ENCODE peak calls at places on chromosomes 5 and 9, in six cellular contexts. K is uterus, X is left ventricle myocardium inferior, C is sigmoid colon, W is vagina, J is body of pancreas. D is an unnamed sample. For H3K36me3 and H3K9me3, the result is how much of the 10 kb centered on the place peaks cover.

GRCh38 chr5:160496784-160497183 is 75.1 kb downstream of the PTTG1 start:
- DNase-seq in J (no peak), W (no peak), C (no peak), K (no peak), X (no peak), D (no peak)

GRCh38 chr5:123035950-123036390 is 555 bp downstream of the PPIC start:
- DNase-seq in W (peak), X (peak), K (peak), C (peak), J (peak), D (no peak)

GRCh38 chr5:150339841-150340240 is 17.7 kb upstream of the TCOF1 start:
- DNase-seq in C (no peak), X (no peak), W (no peak), J (no peak), K (no peak), D (no peak)

GRCh38 chr9:129170229-129170628 is 7.8 kb downstream of the IER5L start:
- DNase-seq in K (no peak), X (no peak), J (no peak), W (no peak), C (no peak), D (no peak)

GRCh38 chr9:6355728-6356127 is 27.6 kb downstream of the TPD52L3 start:
- DNase-seq in X (no peak), C (no peak), K (no peak), J (no peak), W (no peak), D (no peak)

GRCh38 chr5:177128551-177128976 is 5.0 kb upstream of the NSD1 start:
- DNase-seq in J (no peak), C (peak), X (no peak), K (no peak), W (no peak), D (no peak)

GRCh38 chr5:139488269-139488668 is 5.7 kb upstream of the STING1 start:
- DNase-seq in C (peak), K (no peak), X (peak), J (no peak), W (no peak), D (peak)

GRCh38 chr5:98173334-98173733 is 600.1 kb upstream of the RGMB start:
- DNase-seq in J (no peak), C (no peak), K (no peak), X (no peak), W (no peak), D (no peak)

GRCh38 chr5:67693956-67694564 is 497.5 kb upstream of the CD180 start:
- DNase-seq in X (peak), J (peak), W (peak), K (peak), C (peak), D (peak)

DNA sequence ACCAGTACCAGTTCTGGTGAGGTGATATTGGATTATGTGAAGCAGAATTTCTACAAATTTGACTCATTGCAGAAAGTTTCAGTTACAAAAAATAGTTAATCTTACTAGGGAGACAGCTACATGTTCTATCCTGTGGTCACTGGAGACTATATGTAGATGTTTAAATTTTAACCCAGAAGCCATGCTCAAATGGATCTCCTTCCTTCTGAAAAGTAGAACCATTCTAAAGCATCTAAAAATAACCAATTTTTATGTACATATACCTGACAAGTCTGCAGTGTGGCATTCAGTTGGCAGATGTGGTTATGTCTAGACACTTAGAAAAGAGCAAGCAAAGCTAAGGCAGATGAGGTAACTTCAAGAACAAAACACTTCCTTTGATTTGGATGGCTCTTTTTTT is 65.5 kb upstream of the POU4F3 start:
- DNase-seq in J (no peak), K (no peak), C (no peak), X (no peak), W (no peak), D (no peak)
- TF ChIP-seq CTCF in J (no peak), K (no peak), C (no peak), X (no peak), W (no peak), D (no peak)

GRCh38 chr9:110936252-110936651 is 102.0 kb downstream of the LPAR1 start:
- DNase-seq in X (no peak), W (no peak), C (no peak), K (no peak), J (no peak), D (no peak)
- H3K36me3 ChIP-seq in X (under half), W (under half), C (under half), K (under half), J (under half), D (under half)

GRCh38 chr5:178983728-178984127 is 11.4 kb downstream of the GRM6 start:
- DNase-seq in J (no peak), C (no peak), K (no peak), X (no peak), W (no peak), D (no peak)
- H3K9me3 ChIP-seq in J (under half), C (under half), K (half or more), X (half or more), W (under half), D (under half)

GRCh38 chr9:121618504-121618903 is 32.9 kb upstream of the DAB2IP start:
- DNase-seq in J (no peak), W (no peak), X (no peak), C (no peak), K (no peak), D (no peak)

GRCh38 chr9:121619566-121619965 is 31.9 kb upstream of the DAB2IP start:
- DNase-seq in W (no peak), J (no peak), X (no peak), K (no peak), C (no peak), D (no peak)

GRCh38 chr9:121622842-121623203 is 28.6 kb upstream of the DAB2IP start:
- DNase-seq in X (no peak), W (no peak), J (peak), C (no peak), K (no peak), D (no peak)

GRCh38 chr9:121619989-121620673 is 31.3 kb upstream of the DAB2IP start:
- DNase-seq in K (no peak), W (no peak), J (no peak), C (no peak), X (peak), D (peak)

DNA sequence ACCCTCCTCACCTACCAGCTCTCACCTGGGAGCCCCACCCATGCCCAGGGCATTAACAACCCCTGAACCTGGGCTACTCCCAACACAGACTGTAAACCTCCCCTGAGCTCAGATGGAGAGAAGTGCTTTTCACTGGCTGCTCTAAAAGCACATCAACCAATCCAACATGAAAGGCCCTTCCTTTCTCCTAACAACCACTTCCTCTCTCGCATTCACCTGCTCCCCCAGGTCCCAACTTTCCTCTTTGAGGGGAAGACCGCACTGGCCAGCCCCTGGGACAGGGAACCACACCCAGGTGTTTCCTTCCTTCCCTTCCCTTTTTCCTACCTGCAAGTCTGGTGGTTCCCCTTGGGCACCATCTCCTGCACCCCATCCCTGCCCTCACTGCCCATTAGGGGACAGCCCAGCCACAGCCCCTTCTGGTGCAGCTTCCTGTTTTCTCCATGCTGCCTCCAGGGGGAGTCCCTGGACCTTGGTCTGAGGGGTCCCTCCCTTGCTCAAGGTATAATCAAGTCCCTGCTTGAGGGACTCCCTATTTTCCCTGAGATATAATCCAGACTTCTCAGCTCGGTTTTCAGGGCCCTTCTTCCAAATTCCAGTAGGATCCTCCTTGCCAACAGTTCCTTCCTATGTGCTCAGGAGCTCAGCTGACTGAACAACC is 30.5 kb upstream of the DAB2IP start:
- DNase-seq in J (no peak), W (no peak), K (no peak), X (no peak), C (no peak), D (no peak)
- TF ChIP-seq CTCF in J (peak), W (no peak), K (peak), X (peak), C (peak), D (peak)

DNA sequence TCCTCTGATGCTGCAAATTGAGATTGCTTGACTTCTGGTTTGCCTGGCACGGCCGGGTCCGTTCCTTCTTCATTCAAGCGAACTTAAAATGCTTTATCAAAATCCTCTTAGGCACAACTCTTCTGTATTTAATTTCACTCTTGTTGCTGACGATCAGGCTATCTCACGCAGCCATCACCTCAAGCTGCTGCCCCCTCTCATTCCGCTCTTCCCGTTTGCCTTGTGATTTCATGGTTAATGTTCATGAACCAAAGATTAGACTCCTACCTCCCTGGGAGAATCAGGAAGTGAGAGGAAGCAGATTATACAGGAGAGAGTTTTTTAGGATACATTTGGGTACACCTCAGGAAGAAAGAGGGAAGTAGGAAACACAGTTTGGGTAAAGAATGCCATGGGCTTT is 22.6 kb downstream of the QRFP start:
- DNase-seq in X (no peak), K (no peak), J (no peak), C (no peak), W (no peak), D (no peak)
- H3K36me3 ChIP-seq in X (half or more), K (under half), J (under half), C (half or more), W (half or more), D (under half)

DNA sequence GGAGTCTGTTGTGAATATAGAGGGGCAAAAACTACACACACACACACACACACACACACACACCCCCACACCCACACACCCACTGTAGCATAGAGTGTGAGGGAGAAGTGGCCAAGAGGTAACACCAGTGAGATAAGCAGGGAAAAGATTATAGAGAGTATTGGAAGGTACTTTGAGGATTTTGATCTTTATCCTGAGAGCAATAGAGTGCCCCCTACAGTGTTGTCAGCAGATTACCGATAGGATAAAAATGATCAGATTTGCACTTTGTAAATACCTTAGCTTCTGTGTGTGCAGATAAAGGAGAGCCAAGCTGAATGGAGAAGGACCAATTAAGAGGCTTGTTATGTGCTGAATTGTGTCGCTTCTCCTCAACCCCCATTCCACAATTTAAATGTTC is 32.3 kb downstream of the ERCC6L2 start:
- DNase-seq in K (no peak), W (no peak), J (no peak), C (no peak), X (no peak), D (no peak)
- H3K9me3 ChIP-seq in K (under half), W (under half), J (under half), C (under half), X (under half), D (under half)